ENCODE peak calls at places on chromosomes 11 and 22, in nine cellular contexts. R is glutamatergic neuron, O is PC-3, F is psoas muscle, V is AG09319, J is left lung, U is GM23338, P is B cell, H is body of pancreas. I is an unnamed sample.
A peak's percentile ranks its signal among the peaks of the same experiment; 100 is the strongest.

GRCh38 chr22:41832553-41833368 is at the start of gene SREBF2:
- DNase-seq in U (peak; percentile 100), P (peak; percentile 97), F (peak; percentile 100), V (peak; percentile 99), O (peak; percentile 97), R (peak; percentile 99), J (peak; percentile 100), H (peak; percentile 100), I (peak; percentile 98)

GRCh38 chr11:73795925-73796632 is 8.4 kb downstream of the MRPL48 start:
- DNase-seq in U (peak; percentile 57), O (no peak), J (no peak), P (no peak), R (peak; percentile 31), V (no peak), H (peak; percentile 36), F (peak; percentile 56), I (no peak)

GRCh38 chr11:65787649-65788622 is 1.1 kb downstream of the OVOL1 start:
- DNase-seq in V (no peak), P (peak; percentile 74), O (no peak), J (no peak), F (peak; percentile 30), U (peak; percentile 91), R (no peak), H (peak; percentile 52), I (peak; percentile 70)

GRCh38 chr22:49736538-49736937 is 91.1 kb downstream of the BRD1 start:
- DNase-seq in J (peak; percentile 1), H (no peak), P (no peak), F (no peak), R (no peak), V (no peak), U (no peak), O (no peak), I (no peak)

GRCh38 chr22:25359601-25360261 is 140.3 kb downstream of the CRYBB2 start:
- DNase-seq in U (no peak), H (peak; percentile 9), J (no peak), V (no peak), R (peak; percentile 7), F (no peak), P (no peak), O (no peak), I (no peak)

GRCh38 chr11:114183041-114183511 is 113.1 kb upstream of the NNMT start:
- DNase-seq in U (no peak), P (no peak), J (no peak), V (no peak), H (no peak), O (no peak), R (peak; percentile 46), F (peak; percentile 74), I (no peak)

GRCh38 chr11:24932110-24933000 is 435.5 kb downstream of the LUZP2 start:
- DNase-seq in U (no peak), V (no peak), J (no peak), H (no peak), P (no peak), F (no peak), R (no peak), O (no peak), I (no peak)

GRCh38 chr11:78910322-78910721 is 335.7 kb upstream of the NARS2 start:
- DNase-seq in U (no peak), P (no peak), V (no peak), R (no peak), H (no peak), F (no peak), O (no peak), J (no peak), I (no peak)

GRCh38 chr11:130781906-130782305 is 134.4 kb downstream of the SNX19 start:
- DNase-seq in U (no peak), H (no peak), J (no peak), O (peak; percentile 94), F (no peak), R (no peak), P (no peak), V (no peak), I (no peak)

GRCh38 chr11:96311120-96311568 is 31.9 kb downstream of the MAML2 start:
- DNase-seq in F (no peak), O (peak; percentile 78), U (no peak), R (no peak), J (no peak), H (no peak), P (no peak), V (peak; percentile 32), I (no peak)

GRCh38 chr22:23533771-23534191 is 46.3 kb downstream of the IGLL1 start:
- DNase-seq in H (no peak), J (no peak), O (no peak), F (no peak), U (peak; percentile 74), R (no peak), V (no peak), P (no peak), I (no peak)

DNA sequence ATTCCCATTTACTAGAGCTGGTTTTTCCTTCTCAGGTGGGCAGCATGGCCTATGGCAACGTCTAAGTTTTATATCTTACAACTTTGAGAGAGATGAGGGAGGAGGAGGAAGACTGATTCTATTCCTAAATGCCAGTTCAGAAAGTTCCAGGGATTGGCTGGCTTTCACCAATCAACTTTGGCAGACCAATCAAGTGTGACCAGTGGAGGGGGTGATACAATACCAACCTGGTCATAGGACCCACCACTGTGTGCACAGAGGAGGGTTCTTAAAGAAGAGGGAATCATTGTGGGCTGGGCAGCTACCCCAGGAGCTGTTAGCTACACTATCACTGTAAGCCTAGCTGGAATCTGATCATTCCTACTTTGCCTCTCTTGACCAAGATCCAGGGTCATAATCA is 8.1 kb downstream of the DIXDC1 start:
- DNase-seq in H (no peak), R (no peak), V (no peak), U (no peak), F (no peak), P (no peak), J (no peak), O (no peak), I (no peak)
- TF ChIP-seq CTCF in H (no peak), R (no peak), V (no peak), U (no peak), F (no peak), P (no peak), J (no peak), O (no peak), I (no peak)

GRCh38 chr11:88064097-88064705 is 111.0 kb downstream of the RAB38 start:
- DNase-seq in J (no peak), H (no peak), R (no peak), O (no peak), F (no peak), U (no peak), P (no peak), V (no peak), I (no peak)

GRCh38 chr11:88059326-88059725 is 115.9 kb downstream of the RAB38 start:
- DNase-seq in U (no peak), R (no peak), F (no peak), O (peak; percentile 20), P (no peak), V (no peak), J (no peak), H (no peak), I (no peak)
- TF ChIP-seq CTCF in U (no peak), R (no peak), F (no peak), O (no peak), P (no peak), V (no peak), J (no peak), H (no peak), I (no peak)

DNA sequence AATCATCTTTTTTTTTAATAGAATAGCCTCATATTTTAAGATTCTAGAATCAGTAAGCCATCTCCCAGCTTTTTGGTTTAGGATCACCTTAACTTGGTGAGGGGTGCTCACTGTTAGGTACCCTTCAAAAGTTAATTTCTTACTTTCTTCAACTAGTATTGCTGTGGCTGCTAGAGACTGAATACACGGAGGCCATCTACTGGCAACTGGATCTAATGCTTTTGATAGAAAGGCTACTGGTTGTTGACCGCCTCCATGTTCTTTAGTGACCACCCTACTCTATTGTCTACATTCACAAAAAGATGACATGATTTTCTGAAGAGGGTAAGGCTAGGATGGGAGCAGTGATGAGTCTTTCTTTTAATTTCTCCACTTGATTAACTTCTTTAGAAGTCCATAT is 16.7 kb upstream of the ALDH3B2 start:
- DNase-seq in P (no peak), F (no peak), V (no peak), J (no peak), O (peak; percentile 29), U (no peak), H (no peak), R (no peak), I (no peak)
- TF ChIP-seq CTCF in P (no peak), F (no peak), V (no peak), J (no peak), O (peak; percentile 73), U (peak; percentile 29), H (no peak), R (no peak), I (peak; percentile 38)

GRCh38 chr11:27501102-27501501 is 5.5 kb downstream of the LIN7C start:
- DNase-seq in R (no peak), V (no peak), P (no peak), F (no peak), H (no peak), O (no peak), J (no peak), U (no peak), I (no peak)

GRCh38 chr11:27505781-27506180 is 788 bp downstream of the LIN7C start:
- DNase-seq in H (no peak), P (no peak), O (no peak), J (no peak), V (no peak), U (peak; percentile 17), R (no peak), F (no peak), I (no peak)

GRCh38 chr11:27509953-27510352 is 3.4 kb upstream of the LIN7C start:
- DNase-seq in P (no peak), J (no peak), F (no peak), U (no peak), R (no peak), O (no peak), H (no peak), V (no peak), I (no peak)

GRCh38 chr11:27507561-27508322 is 1.2 kb upstream of the LIN7C start:
- DNase-seq in U (no peak), O (no peak), J (no peak), R (no peak), H (no peak), P (no peak), F (no peak), V (no peak), I (no peak)

DNA sequence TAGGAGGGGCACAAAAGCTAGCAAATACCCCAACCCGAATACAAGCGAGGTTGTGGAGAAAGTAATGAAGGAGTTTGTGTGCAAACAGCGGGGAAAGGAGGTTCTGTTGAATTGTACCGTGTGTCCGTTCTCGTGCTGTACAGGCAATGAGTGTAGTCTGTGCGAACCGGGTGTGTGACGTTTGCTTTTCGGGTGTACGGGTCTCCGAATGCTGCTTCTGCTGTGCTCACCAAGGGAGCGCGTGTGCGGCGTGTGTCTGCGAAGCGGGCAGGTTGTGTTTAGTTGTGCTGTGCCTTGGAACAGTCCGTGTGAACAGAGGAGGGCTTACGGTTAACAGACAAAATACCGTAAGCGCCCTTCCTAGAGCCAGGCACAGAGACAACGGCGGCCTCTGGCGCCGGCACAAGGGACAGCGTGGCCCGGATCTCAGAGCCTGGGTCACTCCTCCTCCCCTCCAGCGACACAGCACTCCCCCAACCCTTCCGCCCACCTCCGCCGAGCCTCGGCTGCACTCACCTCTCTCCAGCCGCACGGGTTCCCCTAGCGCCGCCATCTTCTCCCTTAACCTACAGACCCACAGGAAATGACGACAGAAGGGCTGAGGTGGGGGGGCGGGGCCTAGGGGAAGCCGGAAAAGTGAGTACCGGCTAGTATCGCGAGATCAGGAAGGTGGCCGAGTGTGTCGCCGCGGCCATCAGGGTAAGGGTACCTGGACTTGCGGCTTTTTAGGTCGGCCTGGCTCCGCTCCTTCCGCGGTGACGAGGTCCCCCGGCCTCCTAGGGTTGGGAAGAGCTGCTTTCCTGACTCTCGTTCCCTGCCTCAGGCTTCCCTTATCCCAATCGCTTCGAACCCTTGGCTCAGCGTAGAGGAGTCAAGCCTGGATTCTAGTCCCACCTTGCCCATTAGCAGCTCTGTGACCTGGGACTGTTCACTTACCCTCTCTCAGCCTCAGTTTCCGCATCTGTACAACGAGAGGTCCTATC is at the start of gene LIN7C:
- DNase-seq in O (peak; percentile 92), J (peak; percentile 96), V (peak; percentile 88), R (peak; percentile 96), F (peak; percentile 97), U (peak; percentile 99), P (peak; percentile 82), H (peak; percentile 97), I (peak; percentile 89)
- TF ChIP-seq CTCF in O (no peak), J (no peak), V (no peak), R (no peak), F (no peak), U (no peak), P (no peak), H (no peak), I (peak; percentile 26)

I was measured in GM13977.